ENCODE peak calls at places on chromosomes 12 and 14, in ten cellular contexts. W, Y, R, F, I, G, X, K, V and P are unnamed samples.

GRCh38 chr12:24133385-24133784 is 183.9 kb upstream of the SOX5 start:
- DNase-seq in K (no peak), V (no peak), F (no peak), R (no peak), W (no peak), I (no peak), X (no peak), Y (no peak), G (no peak), P (no peak)

GRCh38 chr12:57395121-57395520 is 35.7 kb downstream of the R3HDM2 start:
- DNase-seq in F (no peak), V (no peak), G (no peak), W (no peak), Y (no peak), K (no peak), X (no peak), R (no peak), I (no peak), P (no peak)

GRCh38 chr12:108722992-108723766 is 8.1 kb downstream of the CORO1C start:
- DNase-seq in K (peak), V (no peak), I (peak), R (peak), W (no peak), F (peak), Y (peak), X (no peak), G (peak), P (no peak)

GRCh38 chr14:85316701-85317100 is 213.2 kb upstream of the FLRT2 start:
- DNase-seq in V (no peak), R (no peak), W (no peak), X (no peak), K (no peak), I (peak), Y (peak), F (no peak), G (peak), P (no peak)

GRCh38 chr12:112939761-112940357 is 1.6 kb downstream of the OAS3 start:
- DNase-seq in F (no peak), K (no peak), R (no peak), V (no peak), I (no peak), X (no peak), G (no peak), Y (no peak), W (no peak), P (no peak)

GRCh38 chr12:83322816-83323215 is 636.1 kb downstream of the TMTC2 start:
- DNase-seq in G (no peak), V (no peak), R (no peak), X (no peak), K (no peak), Y (no peak), I (no peak), F (no peak), W (no peak), P (no peak)

GRCh38 chr14:91968280-91968679 is 20.8 kb upstream of the FBLN5 start:
- DNase-seq in X (peak), V (no peak), I (no peak), R (no peak), K (no peak), Y (no peak), F (no peak), W (no peak), G (no peak), P (no peak)

GRCh38 chr12:4472045-4472444 is 26.4 kb upstream of the FGF6 start:
- DNase-seq in V (no peak), R (no peak), G (no peak), F (no peak), X (no peak), I (no peak), Y (no peak), K (no peak), W (no peak), P (no peak)

GRCh38 chr12:84186433-84186832 is 726.2 kb downstream of the SLC6A15 start:
- DNase-seq in W (no peak), R (no peak), I (no peak), F (no peak), K (no peak), Y (no peak), V (no peak), G (no peak), X (no peak), P (no peak)

GRCh38 chr14:95409472-95410307 is 90.0 kb upstream of the CLMN start:
- DNase-seq in X (no peak), R (no peak), I (no peak), Y (no peak), G (no peak), K (no peak), V (peak), W (no peak), F (no peak), P (no peak)